ENCODE peak calls at places on chromosomes 16 and 17, in eight cellular contexts. D is tibial nerve, H is IMR-90, L is body of pancreas, O is Peyer's patch, T is left ventricle myocardium inferior, Y is SK-N-SH, F is testis. M is an unnamed sample. For H3K4me1, the result is how much of the 10 kb centered on the place peaks cover.

GRCh38 chr17:5583426-5584382 is 605 bp downstream of the NLRP1 start:
- DNase-seq in H (peak), O (no peak), D (no peak), Y (no peak), F (no peak), T (peak), L (no peak), M (no peak)

GRCh38 chr17:69574257-69575197 is 160.0 kb downstream of the MAP2K6 start:
- DNase-seq in T (no peak), O (no peak), H (peak), F (no peak), D (no peak), L (no peak), Y (no peak), M (peak)

GRCh38 chr16:5971924-5972323 is 874.3 kb upstream of the EEF2KMT start:
- DNase-seq in H (no peak), F (no peak), O (no peak), T (no peak), Y (no peak), L (no peak), D (no peak), M (no peak)

GRCh38 chr17:38342886-38343607 is 709 bp downstream of the GPR179 start:
- DNase-seq in T (no peak), Y (peak), F (no peak), L (no peak), O (no peak), H (no peak), D (no peak), M (no peak)

GRCh38 chr17:73315481-73315880 is 3.7 kb upstream of the CDC42EP4 start:
- DNase-seq in D (no peak), T (no peak), F (no peak), L (no peak), Y (no peak), O (no peak), H (no peak), M (no peak)

GRCh38 chr16:14399397-14400284 is 230.4 kb downstream of the PARN start:
- DNase-seq in F (no peak), L (no peak), H (peak), D (peak), Y (no peak), T (peak), O (no peak), M (peak)

GRCh38 chr16:21953541-21953902 is 361 bp downstream of the UQCRC2 start:
- DNase-seq in Y (no peak), L (no peak), T (no peak), F (no peak), H (no peak), D (no peak), O (no peak), M (no peak)

GRCh38 chr17:14123579-14124278 is 54.4 kb downstream of the COX10 start:
- DNase-seq in H (no peak), L (no peak), Y (no peak), T (no peak), O (no peak), D (no peak), F (no peak), M (no peak)

GRCh38 chr16:85390511-85391174 is 222.5 kb upstream of the GSE1 start:
- DNase-seq in L (peak), T (peak), F (peak), O (peak), D (peak), Y (peak), H (peak), M (peak)

GRCh38 chr16:47037746-47038458 is 64.4 kb upstream of the DNAJA2 start:
- DNase-seq in Y (peak), T (peak), L (peak), O (peak), H (peak), F (peak), D (peak), M (peak)

GRCh38 chr16:83998091-83998490 is 30.0 kb downstream of the NECAB2 start:
- DNase-seq in Y (no peak), L (no peak), F (no peak), D (no peak), O (no peak), H (no peak), T (no peak), M (no peak)

GRCh38 chr17:56141046-56141839 is 12.0 kb upstream of the ANKFN1 start:
- DNase-seq in Y (no peak), H (peak), T (no peak), L (no peak), D (no peak), O (no peak), F (peak), M (no peak)
- TF ChIP-seq CTCF in Y (peak), H (no peak), T (no peak), L (no peak), D (no peak), O (no peak), F (no peak), M (no peak)

DNA sequence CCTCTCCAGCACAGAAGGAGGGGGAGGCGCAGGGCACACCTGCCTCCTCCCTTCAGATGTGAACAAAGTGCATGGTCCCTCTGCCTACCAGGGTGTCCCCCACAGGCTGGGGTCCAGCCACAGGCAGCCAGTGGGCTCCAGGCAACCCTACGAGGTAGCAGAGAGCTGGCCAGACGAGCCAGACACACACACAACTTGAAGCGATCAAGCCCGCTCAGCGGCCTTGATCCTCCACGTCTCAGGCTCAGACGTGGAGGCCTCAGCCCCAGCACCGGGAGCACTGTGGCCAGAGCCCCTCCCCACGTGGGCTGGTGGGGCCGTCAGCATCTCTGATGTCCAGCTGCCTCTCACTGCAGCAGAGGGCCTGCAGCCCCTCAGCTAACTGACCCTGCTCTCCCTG is 8.5 kb downstream of the MCRIP1 start:
- DNase-seq in F (no peak), H (no peak), D (no peak), O (no peak), T (no peak), L (no peak), Y (no peak), M (no peak)
- H3K4me1 ChIP-seq in F (under half), H (under half), D (under half), O (under half), T (under half), L (under half), Y (under half), M (under half)

GRCh38 chr17:79301469-79301868 is 226.8 kb downstream of the ENGASE start:
- DNase-seq in H (no peak), Y (no peak), O (no peak), T (no peak), F (no peak), L (no peak), D (no peak), M (no peak)
- TF ChIP-seq CTCF in H (no peak), Y (no peak), O (no peak), T (no peak), F (no peak), L (no peak), D (no peak), M (no peak)

GRCh38 chr17:42133461-42134041 is 10.9 kb downstream of the HSPB9 start:
- DNase-seq in O (peak), D (no peak), Y (no peak), H (no peak), T (no peak), L (peak), F (no peak), M (no peak)

GRCh38 chr17:42130310-42130936 is 7.8 kb downstream of the HSPB9 start:
- DNase-seq in H (no peak), D (no peak), L (no peak), T (no peak), F (no peak), O (no peak), Y (no peak), M (no peak)

GRCh38 chr17:42132941-42133340 is 10.3 kb downstream of the HSPB9 start:
- DNase-seq in D (no peak), Y (no peak), F (no peak), H (peak), T (peak), L (peak), O (peak), M (no peak)

GRCh38 chr17:42131232-42131631 is 8.6 kb downstream of the HSPB9 start:
- DNase-seq in H (no peak), D (no peak), Y (no peak), O (no peak), L (no peak), F (no peak), T (no peak), M (no peak)

GRCh38 chr17:42131971-42132370 is 9.4 kb downstream of the HSPB9 start:
- DNase-seq in D (no peak), H (peak), F (no peak), O (no peak), L (no peak), T (no peak), Y (no peak), M (no peak)
- H3K4me1 ChIP-seq in D (half or more), H (under half), F (half or more), O (under half), L (half or more), T (half or more), Y (under half), M (half or more)

GRCh38 chr16:81327483-81328196 is 12.9 kb downstream of the GAN start:
- DNase-seq in L (no peak), Y (no peak), H (no peak), T (no peak), D (no peak), O (no peak), F (no peak), M (no peak)

GRCh38 chr16:81324808-81325207 is 10.0 kb downstream of the GAN start:
- DNase-seq in F (no peak), D (no peak), T (no peak), Y (no peak), O (no peak), H (no peak), L (no peak), M (no peak)

GRCh38 chr16:81329947-81330346 is 15.2 kb downstream of the GAN start:
- DNase-seq in F (no peak), H (no peak), O (no peak), D (no peak), T (no peak), Y (no peak), L (no peak), M (no peak)

GRCh38 chr16:81321537-81321936 is 6.8 kb downstream of the GAN start:
- DNase-seq in H (no peak), T (no peak), O (no peak), D (no peak), L (no peak), F (no peak), Y (no peak), M (no peak)

GRCh38 chr16:81326971-81327370 is 12.2 kb downstream of the GAN start:
- DNase-seq in L (no peak), H (no peak), Y (no peak), O (no peak), F (no peak), T (no peak), D (no peak), M (no peak)
- TF ChIP-seq CTCF in L (no peak), H (no peak), Y (no peak), O (no peak), F (no peak), T (no peak), D (no peak), M (no peak)

DNA sequence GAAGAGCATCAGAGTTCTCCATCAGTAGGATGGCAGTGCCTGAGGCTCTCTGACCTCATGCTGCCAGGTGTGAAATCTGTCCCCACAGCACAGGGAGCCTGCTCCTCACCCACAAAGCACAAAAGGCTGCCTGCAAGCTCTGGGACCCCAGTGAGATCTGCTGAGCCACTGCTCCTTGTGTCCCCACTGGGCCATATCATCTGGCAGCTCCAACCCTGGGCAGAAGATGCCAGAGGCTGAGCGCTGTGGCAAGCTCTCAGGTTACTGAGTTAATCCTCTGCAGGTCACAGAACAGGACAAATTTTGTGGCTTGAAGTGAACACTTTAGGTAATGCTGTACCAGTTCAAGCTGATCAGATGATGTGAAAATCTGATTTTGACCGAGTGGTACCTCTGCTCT is 26.7 kb upstream of the ERN1 start:
- DNase-seq in O (no peak), L (peak), D (no peak), F (no peak), H (no peak), Y (no peak), T (no peak), M (no peak)
- H3K4me1 ChIP-seq in O (under half), L (half or more), D (under half), F (under half), H (under half), Y (under half), T (half or more), M (half or more)

GRCh38 chr17:1470071-1470773 is 14.2 kb upstream of the CRK start:
- DNase-seq in H (no peak), O (no peak), L (no peak), T (no peak), D (no peak), F (no peak), Y (no peak), M (no peak)
- TF ChIP-seq CTCF in H (no peak), O (no peak), L (no peak), T (no peak), D (no peak), F (no peak), Y (no peak), M (no peak)

GRCh38 chr17:55772086-55772485 is 21.2 kb downstream of the PCTP start:
- DNase-seq in O (no peak), Y (no peak), F (no peak), T (no peak), D (no peak), H (no peak), L (no peak), M (no peak)
- H3K4me1 ChIP-seq in O (under half), Y (under half), F (under half), T (under half), D (under half), H (under half), L (under half), M (under half)

DNA sequence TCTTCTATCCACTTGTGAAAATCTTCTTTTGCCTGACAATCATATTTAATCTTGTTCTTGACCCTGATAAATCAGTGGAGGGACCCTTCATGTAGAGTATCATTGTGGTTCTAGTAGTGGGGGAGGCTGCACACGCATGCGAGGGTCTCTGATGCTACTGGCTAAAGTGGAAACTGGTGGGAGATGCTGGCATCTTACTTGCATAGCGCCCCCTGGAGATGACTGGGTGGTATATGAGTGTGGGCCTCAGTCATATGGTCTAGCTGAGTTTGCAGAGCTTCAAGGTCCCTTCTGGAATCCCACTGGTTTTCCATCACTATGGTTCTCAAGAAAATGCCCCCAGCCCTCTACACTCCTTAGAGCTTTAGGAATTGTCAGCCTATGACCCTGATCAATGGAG is 236.4 kb upstream of the AXIN2 start:
- DNase-seq in O (no peak), H (no peak), F (no peak), D (no peak), L (no peak), T (no peak), Y (peak), M (no peak)
- TF ChIP-seq CTCF in O (peak), H (no peak), F (no peak), D (no peak), L (no peak), T (peak), Y (peak), M (peak)

DNA sequence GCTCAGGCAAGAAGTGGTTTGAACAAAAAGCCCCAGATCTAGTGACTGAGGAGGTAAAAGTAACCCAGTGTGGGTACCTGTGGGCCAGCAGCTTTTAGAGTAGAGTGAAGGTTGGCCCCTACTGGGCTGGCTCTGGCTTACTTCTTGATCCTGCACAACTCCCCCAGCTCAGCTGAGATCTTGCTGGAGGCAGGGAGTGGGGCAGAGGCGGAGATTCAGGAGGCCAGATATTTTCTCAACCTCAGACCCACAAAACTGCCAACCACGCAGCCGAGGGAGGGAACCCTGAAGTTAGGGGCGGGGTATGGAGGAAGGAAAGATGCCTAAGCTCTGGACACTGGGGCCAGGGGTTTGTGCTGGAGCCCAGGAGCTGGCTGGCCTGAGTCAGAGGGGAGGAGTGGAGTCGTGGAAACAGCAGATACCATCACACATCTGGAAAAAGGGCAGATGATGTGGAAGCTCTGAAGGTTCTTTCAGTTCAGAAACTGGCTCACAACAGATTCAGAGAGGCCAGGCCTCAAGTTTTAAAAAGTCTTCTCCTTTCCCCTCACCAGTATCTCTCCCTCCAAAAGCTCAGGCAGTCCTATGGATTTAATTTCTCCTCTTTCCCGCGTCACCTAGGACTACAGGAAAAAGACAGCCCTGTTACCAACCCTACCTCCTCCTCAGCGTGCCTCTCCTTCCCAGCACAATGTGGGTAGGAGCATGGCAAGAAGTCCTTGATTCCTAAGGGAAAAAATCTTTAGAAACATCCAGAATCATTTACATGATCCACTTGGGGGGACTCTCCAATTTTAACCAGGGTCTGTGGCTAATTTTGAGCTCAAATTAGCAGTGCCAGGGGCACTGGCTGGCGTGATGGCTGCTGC is 48.1 kb downstream of the MYO18A start:
- DNase-seq in Y (peak), F (no peak), L (no peak), T (no peak), O (no peak), D (no peak), H (peak), M (no peak)
- H3K4me1 ChIP-seq in Y (under half), F (under half), L (under half), T (half or more), O (under half), D (under half), H (under half), M (under half)

M was measured in heart left ventricle.